ENCODE peak calls at places on chromosomes 5 and 9, in six cellular contexts. U is Calu3, P is posterior vena cava, R is tibial nerve, L is T-helper 22 cell, G is M059J. O is an unnamed sample.

GRCh38 chr9:34457266-34458012 is 931 bp downstream of the FAM219A start:
- DNase-seq in P (peak; percentile 93), U (peak; percentile 44), L (no peak), G (peak; percentile 82), R (peak; percentile 45), O (peak; percentile 84)

GRCh38 chr9:125851971-125852370 is 104.8 kb downstream of the PBX3 start:
- DNase-seq in L (no peak), U (no peak), P (no peak), G (no peak), R (no peak), O (no peak)

GRCh38 chr9:22308177-22308576 is 138.4 kb upstream of the DMRTA1 start:
- DNase-seq in U (peak; percentile 17), L (no peak), G (peak; percentile 24), R (no peak), P (no peak), O (no peak)

GRCh38 chr5:179774442-179774841 is 19.3 kb upstream of the LTC4S start:
- DNase-seq in R (no peak), G (no peak), U (no peak), P (peak; percentile 62), L (no peak), O (no peak)

GRCh38 chr9:3513265-3513818 is 12.5 kb downstream of the RFX3 start:
- DNase-seq in P (no peak), G (no peak), U (no peak), L (no peak), R (no peak), O (no peak)

GRCh38 chr9:125361837-125362531 is 100.4 kb downstream of the GAPVD1 start:
- DNase-seq in R (no peak), P (no peak), G (no peak), L (no peak), U (no peak), O (peak; percentile 43)

GRCh38 chr5:72561407-72561972 is 54.3 kb upstream of the ZNF366 start:
- DNase-seq in L (no peak), P (no peak), R (no peak), G (no peak), U (no peak), O (no peak)

GRCh38 chr5:97400537-97400936 is 217.5 kb upstream of the RIOK2 start:
- DNase-seq in R (no peak), U (no peak), L (no peak), P (no peak), G (no peak), O (no peak)

GRCh38 chr9:17462869-17463464 is 115.9 kb upstream of the SH3GL2 start:
- DNase-seq in U (peak; percentile 28), P (no peak), G (peak; percentile 62), R (peak; percentile 69), L (no peak), O (peak; percentile 70)

GRCh38 chr5:164433471-164433870 is 928.1 kb downstream of the MAT2B start:
- DNase-seq in U (no peak), L (no peak), P (no peak), G (peak; percentile 23), R (no peak), O (peak; percentile 27)

GRCh38 chr9:92807757-92808725 is 43.4 kb upstream of the BICD2 start:
- DNase-seq in P (no peak), R (no peak), G (peak; percentile 12), L (no peak), U (no peak), O (peak; percentile 5)

GRCh38 chr5:166708271-166708670 is 1583.2 kb upstream of the WWC1 start:
- DNase-seq in R (no peak), G (no peak), U (no peak), L (no peak), P (no peak), O (no peak)

GRCh38 chr5:43680286-43680685 is 77.3 kb downstream of the NNT start:
- DNase-seq in P (no peak), G (no peak), R (no peak), U (no peak), L (no peak), O (no peak)

GRCh38 chr5:53259176-53259575 is 149.6 kb upstream of the MOCS2 start:
- DNase-seq in P (no peak), R (no peak), G (no peak), L (no peak), U (no peak), O (no peak)

GRCh38 chr5:89313044-89313443 is 430.1 kb upstream of the MEF2C start:
- DNase-seq in P (no peak), R (no peak), G (peak; percentile 94), U (peak; percentile 34), L (no peak), O (peak; percentile 85)

GRCh38 chr5:134245101-134245604 is 19.3 kb upstream of the PPP2CA start:
- DNase-seq in U (peak; percentile 72), R (no peak), L (no peak), P (no peak), G (peak; percentile 87), O (peak; percentile 93)

GRCh38 chr9:114345493-114346065 is 15.9 kb downstream of the ORM2 start:
- DNase-seq in R (no peak), G (no peak), P (no peak), U (no peak), L (no peak), O (no peak)

GRCh38 chr9:136584401-136585328 is 38.8 kb upstream of the NOTCH1 start:
- DNase-seq in P (no peak), U (no peak), L (no peak), R (no peak), G (no peak), O (no peak)

GRCh38 chr5:3845249-3845648 is 249.6 kb downstream of the IRX1 start:
- DNase-seq in U (no peak), G (no peak), P (no peak), L (no peak), R (no peak), O (no peak)

GRCh38 chr9:107039546-107039945 is 176.6 kb downstream of the ZNF462 start:
- DNase-seq in R (no peak), L (no peak), U (peak; percentile 28), P (no peak), G (peak; percentile 79), O (peak; percentile 60)

GRCh38 chr9:87445646-87446045 is 52.0 kb upstream of the DAPK1 start:
- DNase-seq in U (peak; percentile 26), L (no peak), P (no peak), R (peak; percentile 28), G (no peak), O (peak; percentile 1)

GRCh38 chr9:92406506-92406905 is 2.1 kb upstream of the OGN start:
- DNase-seq in L (peak; percentile 0), P (no peak), U (no peak), G (no peak), R (peak; percentile 42), O (no peak)